ENCODE peak calls at places on chromosomes 13 and 19, in six cellular contexts. V is Peyer's patch, Q is left ventricle myocardium inferior, Y is kidney epithelial cell, K is brain microvascular endothelial cell, C is esophagus squamous epithelium. M is an unnamed sample. For H3K36me3 and H3K27me3, the result is how much of the 10 kb centered on the place peaks cover.

GRCh38 chr19:11338569-11339253 is 746 bp downstream of the RAB3D start:
- DNase-seq in K (no peak), V (no peak), Q (no peak), Y (no peak), C (no peak), M (no peak)

GRCh38 chr13:46367622-46368327 is 19.3 kb downstream of the RUBCNL start:
- DNase-seq in Y (peak), V (no peak), Q (no peak), K (peak), C (no peak), M (no peak)

GRCh38 chr13:69565334-69565733 is 542.3 kb upstream of the ATXN8OS start:
- DNase-seq in Q (no peak), V (no peak), Y (peak), C (no peak), K (peak), M (peak)

GRCh38 chr13:98445340-98446233 is 131.3 kb downstream of the STK24 start:
- DNase-seq in V (peak), Q (peak), K (peak), C (no peak), Y (no peak), M (peak)

GRCh38 chr13:107941345-107942029 is 273.8 kb downstream of the LIG4 start:
- DNase-seq in Q (no peak), Y (no peak), C (no peak), K (no peak), V (no peak), M (no peak)

GRCh38 chr13:85223883-85224656 is 575.1 kb downstream of the SLITRK6 start:
- DNase-seq in Y (no peak), K (no peak), C (no peak), Q (no peak), V (no peak), M (no peak)

GRCh38 chr13:102911336-102911735 is 65.5 kb downstream of the ERCC5 start:
- DNase-seq in Y (no peak), V (no peak), K (no peak), Q (no peak), C (no peak), M (no peak)

GRCh38 chr13:52067237-52067636 is 42.7 kb downstream of the UTP14C start:
- DNase-seq in C (no peak), K (no peak), V (no peak), Q (no peak), Y (no peak), M (no peak)

DNA sequence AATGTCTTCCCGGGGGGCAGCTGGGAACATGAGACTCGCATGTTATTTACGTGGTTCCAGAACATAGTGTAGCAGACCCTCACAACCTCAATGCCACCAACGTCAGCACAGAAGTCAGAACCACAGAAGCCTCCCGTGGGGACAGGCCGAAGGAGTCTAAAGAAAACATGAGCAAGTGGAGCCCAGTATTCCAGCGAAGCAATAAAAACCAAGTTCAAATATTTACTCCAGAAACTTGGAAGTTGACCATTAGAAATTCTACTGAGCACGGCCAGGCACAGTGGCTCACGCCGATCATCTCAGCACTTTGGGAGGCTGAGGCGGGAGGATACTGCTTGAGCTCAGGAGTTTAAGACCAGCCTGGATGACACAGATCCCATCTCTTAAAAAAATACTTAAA is 17.9 kb upstream of the ATP8B3 start:
- DNase-seq in C (no peak), V (no peak), Q (no peak), Y (no peak), K (no peak), M (no peak)
- H3K36me3 ChIP-seq in C (half or more), V (under half), Q (under half), Y (under half), K (under half), M (under half)

GRCh38 chr19:3879656-3880055 is 829 bp upstream of the ATCAY start:
- DNase-seq in Q (no peak), K (no peak), Y (no peak), C (no peak), V (no peak), M (no peak)

GRCh38 chr19:3880471-3881271 is at the start of gene ATCAY:
- DNase-seq in Q (no peak), C (no peak), K (no peak), V (no peak), Y (no peak), M (no peak)

GRCh38 chr19:3882041-3882384 is 1.5 kb downstream of the ATCAY start:
- DNase-seq in K (no peak), Y (no peak), C (no peak), Q (no peak), V (no peak), M (no peak)

GRCh38 chr19:3881272-3882040 is 971 bp downstream of the ATCAY start:
- DNase-seq in C (no peak), K (no peak), Y (no peak), Q (no peak), V (no peak), M (no peak)
- H3K27me3 ChIP-seq in C (under half), K (under half), Y (under half), Q (half or more), V (under half), M (under half)

DNA sequence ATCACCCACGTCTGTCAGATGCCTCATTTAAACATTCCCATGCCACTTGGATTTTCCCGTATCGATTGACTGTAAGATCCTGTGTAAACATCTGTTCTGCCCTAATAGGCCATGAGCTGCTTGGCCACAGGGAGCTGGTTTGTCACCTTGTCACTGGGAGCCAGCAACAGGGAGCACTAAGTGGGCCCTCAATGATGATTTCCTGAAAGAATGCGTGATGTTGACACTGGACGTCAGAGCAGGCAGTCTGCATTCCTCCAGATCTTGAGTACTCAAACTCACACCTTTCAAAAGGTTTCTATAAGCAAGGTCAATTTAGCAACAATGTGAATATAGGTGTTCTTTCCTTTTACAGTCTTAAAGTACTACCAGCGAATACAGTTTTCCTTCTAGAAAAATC is 78.8 kb downstream of the TUBGCP3 start:
- DNase-seq in V (no peak), K (no peak), Q (no peak), Y (no peak), C (no peak), M (no peak)
- H3K36me3 ChIP-seq in V (under half), K (under half), Q (half or more), Y (under half), C (half or more), M (under half)

GRCh38 chr13:28471408-28471807 is 23.5 kb downstream of the FLT1 start:
- DNase-seq in C (no peak), Q (no peak), Y (no peak), V (no peak), K (no peak), M (no peak)
- H3K27me3 ChIP-seq in C (under half), Q (under half), Y (under half), V (under half), K (under half), M (under half)

DNA sequence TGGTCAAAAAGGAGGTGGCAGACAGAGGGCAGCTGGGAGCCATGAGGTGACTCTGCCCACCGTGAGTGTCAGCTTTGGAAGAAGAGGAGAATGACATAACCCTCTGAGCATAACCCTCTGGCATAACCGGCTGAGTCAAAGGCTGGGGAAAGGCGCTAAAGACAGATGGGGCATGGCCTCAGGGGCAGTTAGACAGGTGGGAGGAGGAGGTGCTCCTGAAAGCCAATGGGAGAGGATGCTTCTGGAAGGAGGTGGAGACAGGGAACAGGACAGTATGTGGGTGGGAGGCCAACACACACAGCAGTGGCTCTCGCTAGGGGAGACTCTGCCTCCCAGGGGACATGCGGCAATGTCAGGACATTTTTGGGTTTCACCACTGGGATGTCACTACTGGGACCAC is 17.1 kb downstream of the ELAVL1 start:
- DNase-seq in Q (no peak), K (no peak), V (no peak), Y (no peak), C (no peak), M (no peak)
- H3K36me3 ChIP-seq in Q (half or more), K (under half), V (half or more), Y (under half), C (half or more), M (under half)

DNA sequence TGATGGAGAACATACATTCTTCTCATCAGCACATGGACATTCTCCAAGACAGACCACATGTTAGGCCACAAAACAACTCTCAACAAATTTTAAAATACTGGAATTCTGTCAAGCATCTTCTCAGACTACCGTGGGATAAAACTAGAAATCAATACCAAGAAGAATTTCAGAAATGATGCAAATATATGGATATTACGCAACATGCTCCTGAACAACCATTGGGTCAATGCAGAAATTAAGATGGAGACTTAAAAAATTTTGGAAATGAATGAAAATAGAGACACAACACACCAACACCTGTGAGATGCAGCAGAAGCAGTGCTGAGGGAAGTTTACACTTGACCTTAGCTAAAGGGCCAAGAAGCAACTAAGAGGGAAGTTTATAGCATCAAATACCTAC is 162.8 kb downstream of the CACNA1A start:
- DNase-seq in K (no peak), C (no peak), Y (no peak), V (no peak), Q (no peak), M (no peak)
- H3K27me3 ChIP-seq in K (under half), C (under half), Y (under half), V (under half), Q (under half), M (under half)

DNA sequence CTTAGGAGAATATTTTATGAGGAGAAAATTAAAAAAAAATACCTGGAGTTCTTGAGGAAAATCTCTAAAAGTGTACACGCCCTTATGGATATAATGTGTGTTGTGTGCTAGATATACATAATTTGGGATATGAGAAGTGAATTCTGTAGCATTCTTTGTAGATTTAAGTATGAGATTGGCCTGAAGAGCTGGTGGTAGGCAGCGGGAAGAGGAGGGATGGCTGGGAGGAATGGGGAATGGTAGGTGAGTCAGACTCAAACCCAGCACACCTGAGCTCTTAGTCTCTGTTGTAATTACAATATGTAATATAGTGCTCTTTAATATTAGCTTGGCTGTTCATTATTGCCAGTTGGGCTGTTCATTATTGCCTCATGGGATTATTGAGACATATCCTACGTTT is 7.0 kb downstream of the CHAMP1 start:
- DNase-seq in Q (no peak), V (no peak), C (no peak), K (no peak), Y (no peak), M (no peak)
- H3K36me3 ChIP-seq in Q (half or more), V (under half), C (half or more), K (under half), Y (under half), M (half or more)